ENCODE peak calls at places on chromosome 11, in ten cellular contexts. D is osteocyte, S is neural crest cell, Q is stomach, N is mucosa of descending colon, M is HFF-Myc, I is PC-3, U is GM23338, A is HCT116, E is WERI-Rb-1. R is an unnamed sample.

GRCh38 chr11:5524756-5525155 is 8.3 kb upstream of the UBQLNL start:
- DNase-seq in N (no peak), I (no peak), Q (no peak), A (no peak), E (no peak), S (no peak), M (no peak), U (peak; percentile 6), D (no peak), R (no peak)

GRCh38 chr11:3614742-3615171 is 27.0 kb downstream of the ART5 start:
- DNase-seq in U (no peak), A (no peak), I (peak; percentile 18), N (no peak), M (no peak), S (no peak), D (no peak), Q (no peak), E (peak; percentile 42), R (no peak)

GRCh38 chr11:61994981-61995380 is 27.5 kb upstream of the FTH1 start:
- DNase-seq in N (no peak), S (no peak), U (no peak), M (no peak), A (no peak), I (no peak), E (no peak), Q (no peak), D (no peak), R (no peak)

GRCh38 chr11:76680517-76681425 is 10.2 kb upstream of the LRRC32 start:
- DNase-seq in U (peak; percentile 95), S (peak; percentile 88), Q (peak; percentile 66), E (peak; percentile 83), N (no peak), M (no peak), I (peak; percentile 81), D (peak; percentile 90), A (peak; percentile 41), R (peak; percentile 80)

GRCh38 chr11:88103337-88104206 is 71.7 kb downstream of the RAB38 start:
- DNase-seq in N (no peak), D (no peak), A (peak; percentile 85), M (peak; percentile 29), S (peak; percentile 3), Q (no peak), I (peak; percentile 79), U (peak; percentile 97), E (peak; percentile 52), R (peak; percentile 70)

GRCh38 chr11:65696802-65697552 is 15.1 kb upstream of the KAT5 start:
- DNase-seq in Q (no peak), S (no peak), M (no peak), U (no peak), D (no peak), E (no peak), A (no peak), N (no peak), I (no peak), R (no peak)

GRCh38 chr11:73252577-73253191 is 19.5 kb upstream of the P2RY6 start:
- DNase-seq in D (no peak), Q (peak; percentile 13), A (peak; percentile 40), M (no peak), I (peak; percentile 53), E (peak; percentile 35), S (no peak), U (peak; percentile 54), N (no peak), R (no peak)

GRCh38 chr11:125593113-125593761 is 585 bp downstream of the STT3A start:
- DNase-seq in M (no peak), N (no peak), A (peak; percentile 16), D (no peak), S (no peak), Q (no peak), I (peak; percentile 35), E (no peak), U (peak; percentile 64), R (no peak)

GRCh38 chr11:33574366-33574765 is 126.3 kb downstream of the C11orf91 start:
- DNase-seq in A (no peak), S (no peak), I (no peak), Q (no peak), U (no peak), E (no peak), M (peak; percentile 56), N (no peak), D (no peak), R (no peak)

GRCh38 chr11:126210871-126211235 is 597 bp downstream of the RPUSD4 start:
- DNase-seq in N (no peak), I (no peak), U (no peak), Q (no peak), D (no peak), A (no peak), S (peak; percentile 7), M (no peak), E (no peak), R (no peak)

GRCh38 chr11:71491531-71492329 is 35.3 kb upstream of the KRTAP5-7 start:
- DNase-seq in Q (peak; percentile 24), D (peak; percentile 80), U (no peak), E (no peak), M (no peak), A (no peak), N (no peak), S (no peak), I (no peak), R (no peak)

GRCh38 chr11:73359930-73360742 is 16.1 kb upstream of the RELT start:
- DNase-seq in S (peak; percentile 45), A (no peak), D (no peak), E (peak; percentile 64), Q (no peak), N (no peak), I (peak; percentile 66), M (peak; percentile 39), U (peak; percentile 78), R (peak; percentile 54)

GRCh38 chr11:116563713-116564050 is 209.1 kb downstream of the BUD13 start:
- DNase-seq in A (no peak), U (no peak), N (no peak), M (no peak), I (no peak), D (no peak), E (no peak), Q (no peak), S (no peak), R (no peak)
- TF ChIP-seq CTCF in A (no peak), U (no peak), N (no peak), M (no peak), I (no peak), D (no peak), E (no peak), Q (no peak), S (no peak), R (no peak)

GRCh38 chr11:13776134-13776815 is 107.8 kb downstream of the FAR1 start:
- DNase-seq in I (peak; percentile 64), N (no peak), M (no peak), A (peak; percentile 15), Q (no peak), E (no peak), U (peak; percentile 57), D (no peak), S (no peak), R (no peak)
- TF ChIP-seq CTCF in I (peak; percentile 75), N (no peak), M (peak; percentile 7), A (peak; percentile 57), Q (no peak), E (peak; percentile 36), U (peak; percentile 74), D (no peak), S (peak; percentile 21), R (peak; percentile 18)

DNA sequence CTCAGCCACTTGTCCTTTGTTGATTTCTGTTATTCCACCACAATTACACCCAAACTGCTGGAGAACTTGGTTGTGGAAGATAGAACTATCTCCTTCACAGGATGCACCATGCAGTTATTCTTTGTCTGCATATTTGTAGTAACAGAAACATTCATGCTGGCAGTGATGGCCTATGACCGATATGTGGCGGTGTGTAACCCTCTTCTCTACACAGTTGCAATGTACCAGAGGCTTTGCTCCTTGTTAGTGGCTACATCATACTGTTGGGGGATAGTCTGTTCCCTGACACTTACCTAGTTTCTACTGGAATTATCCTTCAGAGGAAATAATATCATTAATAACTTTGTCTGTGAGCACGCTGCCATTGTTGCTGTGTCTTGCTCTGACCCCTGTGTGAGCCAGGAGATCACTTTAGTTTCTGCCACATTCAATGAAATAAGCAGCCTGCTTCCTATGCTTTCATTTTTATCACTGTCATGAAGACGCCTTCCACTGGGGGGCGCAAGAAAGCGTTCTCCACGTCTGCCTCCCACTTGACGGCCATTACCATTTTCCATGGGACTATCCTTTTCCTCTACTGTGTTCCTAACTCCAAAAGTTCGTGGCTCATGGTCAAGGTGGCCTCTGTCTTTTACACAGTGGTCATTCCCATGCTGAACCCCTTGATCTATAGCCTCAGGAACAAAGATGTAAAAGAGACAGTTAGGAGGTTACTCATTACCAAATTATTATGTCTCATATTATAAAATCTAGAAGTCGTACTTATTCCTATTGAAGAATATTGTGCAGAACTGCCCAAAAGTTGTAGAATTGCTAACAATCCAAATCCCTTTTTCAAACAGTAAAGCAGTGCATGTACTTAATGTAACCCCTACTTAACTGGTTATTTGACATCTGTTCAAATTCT is 53.2 kb downstream of the OR4C6 start:
- DNase-seq in U (peak; percentile 57), A (no peak), M (no peak), N (no peak), Q (no peak), D (no peak), I (peak; percentile 30), S (no peak), E (peak; percentile 21), R (peak; percentile 16)
- TF ChIP-seq CTCF in U (peak; percentile 54), A (no peak), M (peak; percentile 32), N (no peak), Q (no peak), D (no peak), I (peak; percentile 64), S (peak; percentile 25), E (peak; percentile 63), R (no peak)

GRCh38 chr11:130448039-130448415 is 418 bp upstream of the ADAMTS15 start:
- DNase-seq in M (no peak), Q (no peak), U (no peak), I (no peak), S (no peak), D (no peak), A (no peak), N (no peak), E (no peak), R (no peak)

GRCh38 chr11:130451261-130452019 is 3.0 kb downstream of the ADAMTS15 start:
- DNase-seq in A (no peak), Q (peak; percentile 63), E (no peak), D (no peak), N (no peak), I (peak; percentile 76), M (no peak), S (no peak), U (no peak), R (no peak)

GRCh38 chr11:130449246-130449990 is 973 bp downstream of the ADAMTS15 start:
- DNase-seq in A (no peak), E (no peak), Q (no peak), M (no peak), U (peak; percentile 64), D (no peak), S (peak; percentile 22), N (no peak), I (no peak), R (no peak)

GRCh38 chr11:130448416-130449068 is at the start of gene ADAMTS15:
- DNase-seq in E (peak; percentile 92), D (peak; percentile 96), M (no peak), Q (peak; percentile 86), S (peak; percentile 81), I (peak; percentile 97), U (peak; percentile 95), N (peak; percentile 89), A (peak; percentile 51), R (peak; percentile 75)

DNA sequence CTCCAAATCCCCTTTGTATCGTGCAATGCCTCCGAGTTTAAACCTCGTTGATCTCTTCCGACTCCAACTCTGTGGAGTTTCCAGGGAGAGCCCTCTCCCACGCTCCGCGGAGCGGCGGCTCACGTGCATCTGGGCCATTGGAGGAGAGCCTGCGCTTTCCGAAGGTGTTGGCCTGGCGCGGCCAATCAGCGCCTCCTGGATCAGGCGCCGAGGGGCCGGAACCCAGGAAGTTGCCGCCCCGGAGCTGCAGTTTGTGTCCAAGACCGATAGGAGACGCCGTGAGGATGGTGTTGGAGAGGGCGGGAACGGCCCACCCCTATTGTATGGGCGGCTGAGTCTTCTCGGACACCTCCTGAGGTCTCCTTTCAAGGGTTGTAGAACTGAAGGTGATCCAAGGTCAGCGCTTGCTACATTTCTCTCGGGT is 1.6 kb downstream of the ADAMTS15 start:
- DNase-seq in D (peak; percentile 89), Q (peak; percentile 79), E (peak; percentile 89), U (peak; percentile 98), I (no peak), A (no peak), N (peak; percentile 86), S (peak; percentile 71), M (no peak), R (no peak)
- TF ChIP-seq CTCF in D (peak; percentile 66), Q (peak; percentile 51), E (peak; percentile 91), U (peak; percentile 86), I (no peak), A (no peak), N (peak; percentile 39), S (peak; percentile 52), M (peak; percentile 53), R (no peak)

R was measured in Calu3.